ENCODE peak calls at places on chromosomes 1 and 21, in nine cellular contexts. F, Q, V, C, Z, N, D, H and U are unnamed samples.

GRCh38 chr1:212045981-212046380 is 10.4 kb downstream of the DTL start:
- DNase-seq in F (no peak), D (no peak), N (no peak), C (no peak), Z (no peak), V (no peak), Q (peak), H (no peak), U (no peak)

GRCh38 chr1:14925336-14926136 is 228.0 kb upstream of the TMEM51 start:
- DNase-seq in Z (no peak), C (no peak), H (no peak), Q (no peak), F (no peak), N (no peak), D (no peak), V (no peak), U (no peak)

GRCh38 chr1:24745711-24746582 is 700 bp downstream of the CLIC4 start:
- DNase-seq in H (peak), V (no peak), F (peak), Q (peak), D (no peak), Z (no peak), N (no peak), C (no peak), U (peak)

GRCh38 chr1:71589005-71589404 is 508.2 kb upstream of the ZRANB2 start:
- DNase-seq in F (no peak), C (no peak), Q (no peak), Z (no peak), H (no peak), D (no peak), N (no peak), V (no peak), U (no peak)

GRCh38 chr1:86487131-86487804 is 18.5 kb downstream of the CLCA1 start:
- DNase-seq in Z (no peak), C (peak), Q (peak), F (peak), D (peak), V (no peak), N (no peak), H (no peak), U (peak)

GRCh38 chr1:40625076-40625475 is 40.4 kb downstream of the RIMS3 start:
- DNase-seq in F (peak), V (peak), D (no peak), N (no peak), H (peak), Q (peak), C (peak), Z (no peak), U (no peak)

GRCh38 chr1:193416226-193416625 is 229.8 kb upstream of the B3GALT2 start:
- DNase-seq in Q (no peak), C (no peak), Z (no peak), F (no peak), D (no peak), N (no peak), H (no peak), V (no peak), U (no peak)

GRCh38 chr1:35031103-35031452 is 667 bp downstream of the ZMYM6 start:
- DNase-seq in D (peak), N (peak), Z (peak), F (peak), Q (peak), V (no peak), H (peak), C (peak), U (peak)

GRCh38 chr1:234716907-234717375 is 107.0 kb upstream of the IRF2BP2 start:
- DNase-seq in F (no peak), Q (no peak), N (no peak), D (no peak), V (peak), Z (no peak), C (no peak), H (no peak), U (no peak)

GRCh38 chr1:181318022-181318857 is 165.1 kb upstream of the CACNA1E start:
- DNase-seq in D (no peak), N (no peak), F (no peak), C (no peak), Z (no peak), Q (no peak), V (no peak), H (no peak), U (no peak)

GRCh38 chr1:178575611-178576331 is 62.9 kb downstream of the TEX35 start:
- DNase-seq in D (no peak), Z (no peak), F (no peak), Q (peak), V (no peak), N (no peak), H (no peak), C (peak), U (no peak)

GRCh38 chr1:54273837-54274192 is 73.8 kb downstream of the MRPL37 start:
- DNase-seq in N (no peak), V (no peak), Z (no peak), D (no peak), F (no peak), H (peak), Q (no peak), C (no peak), U (no peak)

GRCh38 chr21:42983869-42984268 is 9.5 kb downstream of the PKNOX1 start:
- DNase-seq in Q (no peak), H (no peak), C (no peak), F (no peak), V (no peak), D (no peak), Z (no peak), N (no peak), U (no peak)

GRCh38 chr1:179663810-179664209 is 72.2 kb downstream of the TDRD5 start:
- DNase-seq in Q (no peak), H (no peak), V (no peak), F (peak), C (no peak), N (no peak), D (no peak), Z (no peak), U (no peak)

GRCh38 chr1:232766224-232766890 is 38.9 kb upstream of the MAP10 start:
- DNase-seq in Z (no peak), D (no peak), V (no peak), F (no peak), H (no peak), N (no peak), Q (no peak), C (no peak), U (no peak)

GRCh38 chr1:66916320-66916719 is 8.3 kb downstream of the DNAI4 start:
- DNase-seq in F (no peak), V (no peak), Q (no peak), D (peak), C (no peak), N (no peak), H (no peak), Z (no peak), U (no peak)

GRCh38 chr1:198756470-198756869 is 117.6 kb downstream of the PTPRC start:
- DNase-seq in Z (peak), N (no peak), Q (peak), C (no peak), F (peak), H (no peak), D (peak), V (no peak), U (no peak)